ENCODE peak calls at places on chromosomes 7 and 10, in six cellular contexts. T, G, C, U, S and M are unnamed samples.
A peak's percentile ranks its signal among the peaks of the same experiment; 100 is the strongest.

GRCh38 chr7:45035909-45036308 is 35.9 kb downstream of the CCM2 start:
- DNase-seq in T (no peak), G (no peak), C (no peak), U (no peak), S (no peak), M (no peak)

GRCh38 chr7:47085491-47086275 is 496.2 kb downstream of the TNS3 start:
- DNase-seq in T (no peak), G (no peak), C (no peak), U (no peak), S (no peak), M (no peak)

GRCh38 chr7:36607741-36608140 is 116.6 kb downstream of the AOAH start:
- DNase-seq in T (no peak), G (no peak), C (no peak), U (no peak), S (peak; percentile 7), M (no peak)

GRCh38 chr7:6436385-6436685 is 11.4 kb downstream of the DAGLB start:
- DNase-seq in T (no peak), G (no peak), C (peak; percentile 29), U (no peak), S (no peak), M (no peak)

GRCh38 chr10:680146-680545 is 9.3 kb downstream of the DIP2C start:
- DNase-seq in T (no peak), G (no peak), C (no peak), U (no peak), S (no peak), M (no peak)

GRCh38 chr10:20954519-20954918 is 57.4 kb upstream of the NEBL start:
- DNase-seq in T (no peak), G (no peak), C (no peak), U (no peak), S (no peak), M (peak; percentile 21)

GRCh38 chr10:126533644-126534043 is 136.8 kb downstream of the C10orf90 start:
- DNase-seq in T (no peak), G (no peak), C (no peak), U (no peak), S (no peak), M (no peak)

GRCh38 chr10:123559823-123560092 is 106.4 kb upstream of the GPR26 start:
- DNase-seq in T (no peak), G (no peak), C (no peak), U (no peak), S (peak; percentile 24), M (no peak)

GRCh38 chr7:56079450-56080185 is 13.1 kb downstream of the PHKG1 start:
- DNase-seq in T (no peak), G (no peak), C (peak; percentile 89), U (no peak), S (peak; percentile 64), M (peak; percentile 30)

GRCh38 chr7:94241402-94241925 is 153.2 kb upstream of the COL1A2 start:
- DNase-seq in T (no peak), G (no peak), C (no peak), U (no peak), S (no peak), M (no peak)

GRCh38 chr7:150368884-150369739 is 490 bp downstream of the REPIN1 start:
- DNase-seq in T (peak; percentile 41), G (peak; percentile 24), C (peak; percentile 85), U (peak; percentile 57), S (peak; percentile 79), M (peak; percentile 90)

GRCh38 chr10:34384363-34384762 is 430.7 kb downstream of the PARD3 start:
- DNase-seq in T (no peak), G (no peak), C (no peak), U (no peak), S (no peak), M (no peak)

GRCh38 chr10:108346066-108346465 is 1181.6 kb upstream of the SORCS1 start:
- DNase-seq in T (no peak), G (no peak), C (no peak), U (no peak), S (no peak), M (no peak)

GRCh38 chr7:43652364-43652763 is 69.5 kb downstream of the STK17A start:
- DNase-seq in T (no peak), G (no peak), C (no peak), U (no peak), S (no peak), M (no peak)

GRCh38 chr7:43647772-43648643 is 65.1 kb downstream of the STK17A start:
- DNase-seq in T (no peak), G (peak; percentile 67), C (peak; percentile 45), U (peak; percentile 100), S (peak; percentile 91), M (no peak)

GRCh38 chr7:43649755-43650274 is 66.9 kb downstream of the STK17A start:
- DNase-seq in T (peak; percentile 55), G (no peak), C (no peak), U (peak; percentile 93), S (no peak), M (no peak)

GRCh38 chr7:43648725-43649406 is 66.0 kb downstream of the STK17A start:
- DNase-seq in T (peak; percentile 65), G (no peak), C (no peak), U (peak; percentile 60), S (peak; percentile 58), M (no peak)

GRCh38 chr7:43650457-43651052 is 67.6 kb downstream of the STK17A start:
- DNase-seq in T (no peak), G (no peak), C (no peak), U (peak; percentile 81), S (peak; percentile 53), M (no peak)
- H3K27ac ChIP-seq in T (peak overlapping the region; percentile 73), G (peak overlapping the region; percentile 38), C (peak overlapping the region; percentile 92), U (peak overlapping the region; percentile 98), S (peak overlapping the region; percentile 57), M (no peak overlapping the region)

GRCh38 chr7:2639994-2640830 is 8.4 kb downstream of the TTYH3 start:
- DNase-seq in T (no peak), G (no peak), C (no peak), U (no peak), S (no peak), M (no peak)
- H3K4me1 ChIP-seq in T (peaks cover 8% of the 10 kb centered on the region), G (peaks cover 8% of the 10 kb centered on the region), C (peaks cover 90% of the 10 kb centered on the region), U (no peaks in the 10 kb centered on the region), S (peaks cover 80% of the 10 kb centered on the region), M (peaks cover 46% of the 10 kb centered on the region)

DNA sequence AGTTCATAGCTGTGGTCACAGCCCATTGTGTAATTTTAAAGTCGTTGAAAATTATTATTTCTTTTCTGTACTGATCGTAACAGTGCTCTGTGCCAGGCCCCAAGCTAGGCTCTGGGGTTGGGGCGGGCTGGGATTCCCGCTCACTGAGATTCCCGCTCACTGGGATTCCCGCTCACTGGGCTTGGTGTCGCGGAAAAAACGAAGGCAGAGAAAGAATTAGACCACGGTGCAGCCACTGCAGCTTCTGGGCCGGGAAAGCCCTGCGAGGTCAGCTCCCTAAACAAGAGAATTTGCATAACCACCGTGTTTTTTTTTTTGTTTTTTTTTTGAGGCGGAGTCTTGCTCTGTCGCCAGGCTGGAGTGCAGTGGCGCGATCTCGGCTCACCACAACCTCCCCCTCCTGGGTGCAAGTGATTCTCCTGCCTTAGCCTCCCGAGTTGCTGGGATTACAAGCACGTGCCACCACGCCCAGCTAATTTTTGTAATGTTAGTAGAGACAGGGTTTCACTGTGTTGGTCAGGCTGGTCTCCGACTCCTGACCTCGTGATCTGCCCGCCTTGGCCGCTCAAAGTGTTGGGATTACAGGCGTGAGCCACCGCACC is 31.2 kb downstream of the FOXK1 start:
- DNase-seq in T (no peak), G (no peak), C (no peak), U (no peak), S (no peak), M (peak; percentile 54)
- H3K27me3 ChIP-seq in T (no peaks in the 10 kb centered on the region), G (no peaks in the 10 kb centered on the region), C (no peaks in the 10 kb centered on the region), U (no peaks in the 10 kb centered on the region), S (no peaks in the 10 kb centered on the region), M (no peaks in the 10 kb centered on the region)

GRCh38 chr7:130006771-130007170 is 44.4 kb downstream of the ZC3HC1 start:
- DNase-seq in T (no peak), G (no peak), C (no peak), U (no peak), S (no peak), M (no peak)

GRCh38 chr7:130010689-130011412 is 40.3 kb downstream of the ZC3HC1 start:
- DNase-seq in T (peak; percentile 82), G (peak; percentile 87), C (peak; percentile 86), U (peak; percentile 83), S (peak; percentile 87), M (peak; percentile 80)

GRCh38 chr7:130008941-130009847 is 42.0 kb downstream of the ZC3HC1 start:
- DNase-seq in T (no peak), G (peak; percentile 91), C (no peak), U (peak; percentile 99), S (no peak), M (peak; percentile 14)

GRCh38 chr7:130013241-130013640 is 37.9 kb downstream of the ZC3HC1 start:
- DNase-seq in T (no peak), G (no peak), C (no peak), U (no peak), S (no peak), M (no peak)

DNA sequence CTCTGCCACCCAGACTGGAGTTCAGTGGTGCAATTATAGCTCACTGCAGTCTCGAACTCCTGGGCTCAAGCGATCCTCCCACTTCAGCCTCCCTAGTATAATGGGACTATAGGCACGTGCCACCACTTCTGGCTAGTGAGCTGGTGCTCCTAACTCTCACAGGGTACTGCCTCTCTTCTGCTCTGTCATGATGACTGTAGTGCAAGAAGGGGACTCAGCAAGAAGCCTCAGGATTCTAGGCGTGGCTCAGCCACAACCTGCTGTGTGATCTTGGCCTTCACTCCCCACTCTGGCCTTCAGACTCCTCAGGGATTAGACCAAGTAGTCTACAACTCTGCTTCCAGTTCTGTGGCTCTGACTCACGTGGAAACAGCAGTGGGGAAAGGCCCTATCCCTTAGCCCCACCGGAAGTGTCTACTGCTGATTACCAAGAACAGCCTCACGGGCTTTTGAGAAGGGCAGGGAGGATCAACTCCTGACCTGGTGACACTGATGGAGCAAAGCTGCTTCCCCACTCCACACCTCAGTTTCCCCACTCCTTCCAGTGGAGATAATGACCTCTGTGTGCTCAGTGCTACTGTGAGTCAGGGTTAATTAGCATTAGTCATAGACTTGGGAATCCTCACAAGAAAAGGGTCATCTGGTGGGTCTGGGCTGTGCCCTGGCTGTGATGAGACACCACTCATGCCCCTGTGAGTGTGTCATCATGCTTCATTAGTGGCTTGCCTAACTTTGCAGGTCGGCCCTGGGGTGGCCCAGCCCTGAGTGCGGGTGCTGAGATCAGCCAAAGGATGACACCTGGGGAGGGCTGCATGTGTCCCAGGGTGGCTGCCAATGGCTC is 41.1 kb downstream of the ZC3HC1 start:
- DNase-seq in T (no peak), G (peak; percentile 91), C (no peak), U (peak; percentile 97), S (peak; percentile 88), M (no peak)
- H3K27ac ChIP-seq in T (peak overlapping the region; percentile 27), G (peak overlapping the region; percentile 89), C (peak overlapping the region; percentile 43), U (peak overlapping the region; percentile 99), S (peak overlapping the region; percentile 83), M (no peak overlapping the region)

DNA sequence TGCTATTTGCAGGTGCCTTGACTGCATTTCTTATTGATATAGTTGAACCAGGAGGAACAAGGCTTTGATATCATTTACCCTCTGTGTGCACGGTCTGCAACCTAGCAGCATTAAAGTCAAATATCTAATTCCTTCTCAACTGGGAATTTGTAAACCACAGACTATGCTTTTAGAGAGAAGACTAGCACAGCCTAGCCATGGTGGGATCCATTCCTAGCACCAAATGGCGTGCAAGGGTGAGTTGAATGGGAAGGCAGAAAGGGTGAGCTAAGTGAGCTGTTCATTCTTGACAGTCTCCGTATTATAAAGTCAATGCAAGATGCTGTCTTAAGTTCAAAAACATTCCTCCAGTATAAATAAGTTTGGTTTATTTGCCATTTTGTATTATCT is 2.9 kb downstream of the ZNF365 start:
- DNase-seq in T (no peak), G (no peak), C (no peak), U (no peak), S (no peak), M (no peak)
- H3K4me1 ChIP-seq in T (peaks cover 5% of the 10 kb centered on the region), G (peaks cover 43% of the 10 kb centered on the region), C (peaks cover 16% of the 10 kb centered on the region), U (peaks cover 22% of the 10 kb centered on the region), S (peaks cover 32% of the 10 kb centered on the region), M (no peaks in the 10 kb centered on the region)